ENCODE peak calls at places on chromosomes 2 and 18, in ten cellular contexts. O is GM23248, B is hepatocyte, P is SK-N-SH, I is PC-3, H is GM23338, F is Karpas-422, U is OCI-LY7, Q is MM.1S, C is HCT116. N is an unnamed sample.

GRCh38 chr2:110678457-110679336 is 834 bp upstream of the BUB1 start:
- DNase-seq in F (peak; percentile 71), H (peak; percentile 46), U (peak; percentile 56), P (peak; percentile 61), I (peak; percentile 15), Q (peak; percentile 42), C (no peak), O (peak; percentile 62), B (peak; percentile 35), N (peak; percentile 19)

GRCh38 chr18:31603335-31603734 is 11.7 kb downstream of the TTR start:
- DNase-seq in O (peak; percentile 61), U (no peak), C (no peak), B (no peak), F (no peak), H (no peak), Q (no peak), I (no peak), P (no peak), N (no peak)

GRCh38 chr2:66237470-66238354 is 197.2 kb upstream of the MEIS1 start:
- DNase-seq in F (no peak), I (peak; percentile 6), P (no peak), B (no peak), O (no peak), Q (no peak), C (no peak), U (no peak), H (no peak), N (no peak)

GRCh38 chr2:239154971-239155805 is 245.6 kb downstream of the HDAC4 start:
- DNase-seq in I (no peak), Q (no peak), H (no peak), U (no peak), P (no peak), F (no peak), C (no peak), B (no peak), O (no peak), N (no peak)

GRCh38 chr2:223674998-223675609 is 72.9 kb upstream of the SCG2 start:
- DNase-seq in Q (no peak), I (peak; percentile 61), U (peak; percentile 15), C (peak; percentile 54), P (peak; percentile 29), B (peak; percentile 31), O (peak; percentile 41), H (no peak), F (peak; percentile 47), N (peak; percentile 50)

GRCh38 chr2:50514881-50515280 is 517.1 kb downstream of the NRXN1 start:
- DNase-seq in U (no peak), Q (no peak), O (no peak), I (no peak), H (peak; percentile 71), C (no peak), P (no peak), F (no peak), B (no peak), N (no peak)

GRCh38 chr2:118310016-118310877 is 222.0 kb downstream of the INSIG2 start:
- DNase-seq in H (peak; percentile 85), P (peak; percentile 28), F (peak; percentile 64), I (no peak), B (peak; percentile 71), C (no peak), U (no peak), Q (peak; percentile 34), O (peak; percentile 87), N (peak; percentile 9)

GRCh38 chr2:100900156-100900795 is 80.3 kb downstream of the NPAS2 start:
- DNase-seq in P (no peak), I (peak; percentile 63), Q (no peak), U (no peak), C (no peak), B (no peak), O (peak; percentile 15), F (no peak), H (no peak), N (no peak)

GRCh38 chr2:236833501-236834186 is 252.0 kb upstream of the COPS8 start:
- DNase-seq in U (no peak), C (no peak), Q (no peak), F (no peak), B (no peak), I (peak; percentile 36), P (no peak), H (no peak), O (peak; percentile 49), N (no peak)

GRCh38 chr2:15041429-15041837 is 408.9 kb downstream of the LRATD1 start:
- DNase-seq in H (no peak), B (peak; percentile 28), Q (no peak), C (no peak), U (no peak), I (no peak), O (no peak), P (no peak), F (no peak), N (no peak)

DNA sequence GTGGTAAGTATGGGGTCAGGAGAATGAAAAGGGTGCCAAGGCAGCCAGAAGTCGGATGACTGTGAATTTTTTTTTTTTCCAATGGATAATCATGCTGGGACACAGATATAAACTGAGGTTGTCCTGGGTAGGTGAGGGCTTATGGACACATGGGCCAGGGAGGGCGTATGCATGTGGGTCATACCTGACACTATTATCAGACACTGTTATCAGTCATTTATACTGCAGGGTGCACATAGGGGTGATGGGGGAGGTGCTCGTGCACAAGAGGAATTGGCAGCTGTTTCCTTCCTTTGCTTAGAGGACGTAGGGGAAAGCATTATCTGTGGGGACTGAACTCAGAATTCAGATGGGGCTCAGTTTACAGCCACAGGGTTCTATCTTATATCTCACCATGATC is 10.1 kb downstream of the CTIF start:
- DNase-seq in F (no peak), I (no peak), P (no peak), C (no peak), Q (no peak), H (no peak), O (no peak), B (no peak), U (no peak), N (no peak)
- H4K20me1 ChIP-seq in F (no peaks in the 10 kb centered on the region), I (no peaks in the 10 kb centered on the region), P (peaks cover 80% of the 10 kb centered on the region), C (no peaks in the 10 kb centered on the region), Q (no peaks in the 10 kb centered on the region), H (peaks cover under 1% of the 10 kb centered on the region), O (no peaks in the 10 kb centered on the region), B (peaks cover 7% of the 10 kb centered on the region), U (no peaks in the 10 kb centered on the region), N (no peaks in the 10 kb centered on the region)

DNA sequence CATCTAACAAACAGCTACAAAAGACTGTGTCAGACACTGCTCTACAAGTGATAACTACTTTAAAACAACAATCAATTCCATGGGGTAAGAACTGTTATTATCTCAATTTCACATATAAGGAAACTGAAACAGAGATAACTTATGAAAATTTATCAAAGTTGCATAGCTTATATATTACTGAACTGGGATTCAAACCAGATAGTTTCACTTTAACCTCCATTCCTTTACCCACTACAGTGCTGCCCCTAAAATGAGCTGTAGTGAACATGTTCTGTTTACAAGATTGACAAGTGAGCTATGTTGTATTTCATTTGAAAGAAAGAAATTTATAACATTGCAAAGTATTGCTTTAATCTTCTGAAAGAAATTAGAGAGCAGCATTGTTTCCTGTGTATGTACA is 14.1 kb upstream of the GCG start:
- DNase-seq in H (no peak), B (no peak), P (no peak), F (no peak), I (no peak), O (no peak), Q (no peak), U (no peak), C (no peak), N (no peak)
- H3K9me2 ChIP-seq in H (peaks cover 4% of the 10 kb centered on the region), B (no peaks in the 10 kb centered on the region), P (no peaks in the 10 kb centered on the region), F (no peaks in the 10 kb centered on the region), I (no peaks in the 10 kb centered on the region), O (no peaks in the 10 kb centered on the region), Q (no peaks in the 10 kb centered on the region), U (no peaks in the 10 kb centered on the region), C (no peaks in the 10 kb centered on the region), N (no peaks in the 10 kb centered on the region)

DNA sequence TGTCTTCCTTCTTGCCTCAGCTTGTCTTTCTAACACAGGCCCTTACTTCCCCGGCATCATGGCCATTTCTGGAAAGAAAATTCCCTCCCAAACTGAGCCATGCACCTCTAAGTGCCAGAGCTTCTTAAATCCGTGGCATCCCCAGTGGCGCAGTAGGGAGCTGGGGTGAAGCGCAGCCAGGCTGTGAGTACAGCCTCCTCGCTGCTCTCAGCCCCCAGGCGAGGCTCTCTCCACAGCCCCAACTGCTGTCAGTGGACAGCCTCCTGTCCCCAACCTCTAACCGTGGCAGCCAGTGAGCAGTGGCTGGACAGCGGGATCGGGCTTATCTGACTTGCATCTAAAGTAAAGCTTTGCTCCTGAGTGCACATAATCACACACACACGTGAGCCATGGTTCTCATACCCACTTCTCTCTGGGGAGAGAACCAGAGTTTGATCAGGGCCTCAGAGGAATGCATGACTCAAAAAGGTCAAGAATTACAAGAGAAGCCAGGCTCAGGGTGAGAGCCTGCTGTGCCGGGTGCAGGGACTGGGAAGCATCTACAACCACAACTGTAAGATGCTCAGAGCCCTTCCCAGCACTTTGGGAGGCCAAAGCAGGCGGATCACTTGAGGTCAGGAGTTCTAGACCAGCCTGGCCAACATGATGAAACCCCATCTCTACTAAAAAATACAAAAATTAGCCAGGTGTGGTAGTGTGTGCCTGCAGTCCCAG is 50.7 kb downstream of the SFXN5 start:
- DNase-seq in I (peak; percentile 47), H (no peak), C (no peak), U (no peak), P (peak; percentile 46), O (peak; percentile 84), F (no peak), B (peak; percentile 77), Q (no peak), N (no peak)
- H3K4me2 ChIP-seq in I (no peak overlapping the region), H (no peak overlapping the region), C (no peak overlapping the region), U (no peak overlapping the region), P (peak overlapping the region; percentile 24), O (peak overlapping the region; percentile 7), F (no peak overlapping the region), B (peak overlapping the region; percentile 24), Q (no peak overlapping the region), N (no peak overlapping the region)

GRCh38 chr2:230166557-230167170 is 53.1 kb downstream of the SP110 start:
- DNase-seq in I (no peak), U (no peak), C (no peak), O (no peak), B (no peak), H (no peak), Q (no peak), F (no peak), P (no peak), N (no peak)

GRCh38 chr2:230160112-230160660 is 59.6 kb downstream of the SP110 start:
- DNase-seq in C (peak; percentile 26), Q (peak; percentile 54), H (peak; percentile 72), O (peak; percentile 70), B (peak; percentile 60), I (peak; percentile 72), F (peak; percentile 88), P (peak; percentile 71), U (peak; percentile 49), N (peak; percentile 48)

GRCh38 chr2:230161180-230161579 is 58.6 kb downstream of the SP110 start:
- DNase-seq in Q (no peak), U (no peak), H (no peak), F (no peak), O (peak; percentile 76), C (no peak), B (no peak), P (no peak), I (peak; percentile 35), N (no peak)

GRCh38 chr2:230162981-230163380 is 56.8 kb downstream of the SP110 start:
- DNase-seq in U (no peak), H (no peak), C (no peak), F (peak; percentile 51), O (no peak), Q (no peak), I (no peak), B (no peak), P (no peak), N (no peak)

DNA sequence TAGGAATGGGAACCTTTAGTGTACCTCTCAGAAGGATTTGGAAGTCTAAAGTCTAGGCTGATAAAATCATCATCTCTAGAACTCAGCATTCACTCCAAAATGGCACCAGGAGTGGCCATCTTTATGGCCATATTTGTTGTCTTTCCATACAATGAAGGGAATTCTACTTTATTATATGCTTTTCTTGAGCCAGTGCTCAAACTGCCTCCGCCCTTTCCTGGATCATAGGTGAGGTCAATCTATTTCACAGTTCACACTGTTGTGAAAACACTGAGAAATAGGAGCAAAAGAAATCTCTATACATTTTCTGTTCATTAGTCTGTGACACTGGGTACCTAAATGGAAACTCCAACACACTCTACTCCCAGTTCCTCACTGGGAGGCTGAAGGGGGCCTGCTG is 55.6 kb downstream of the SP110 start:
- DNase-seq in P (no peak), U (no peak), O (no peak), F (no peak), H (no peak), B (no peak), I (no peak), Q (no peak), C (no peak), N (no peak)
- H4K20me1 ChIP-seq in P (no peaks in the 10 kb centered on the region), U (no peaks in the 10 kb centered on the region), O (no peaks in the 10 kb centered on the region), F (no peaks in the 10 kb centered on the region), H (no peaks in the 10 kb centered on the region), B (no peaks in the 10 kb centered on the region), I (no peaks in the 10 kb centered on the region), Q (no peaks in the 10 kb centered on the region), C (no peaks in the 10 kb centered on the region), N (no peaks in the 10 kb centered on the region)